ENCODE peak calls at places on chromosomes 7 and 10, in six cellular contexts. Y is upper lobe of right lung; H is RWPE1; G is CD8-positive, alpha-beta T cell; B is GM10248; L is endothelial cell. A is an unnamed sample.
A peak's percentile ranks its signal among the peaks of the same experiment; 100 is the strongest.

GRCh38 chr7:138378741-138379559 is 81.1 kb upstream of the TRIM24 start:
- DNase-seq in Y (no peak), H (no peak), G (no peak), B (no peak), L (no peak), A (no peak)

GRCh38 chr10:86671985-86672710 is 3.8 kb downstream of the LDB3 start:
- DNase-seq in Y (no peak), H (no peak), G (no peak), B (no peak), L (no peak), A (no peak)

GRCh38 chr10:66928000-66928770 is 2.3 kb downstream of the LRRTM3 start:
- DNase-seq in Y (no peak), H (no peak), G (no peak), B (no peak), L (peak; percentile 11), A (no peak)

GRCh38 chr7:73907554-73908122 is 46.7 kb downstream of the TMEM270 start:
- DNase-seq in Y (peak; percentile 59), H (no peak), G (no peak), B (no peak), L (no peak), A (no peak)

GRCh38 chr10:110893559-110894179 is 21.9 kb downstream of the PDCD4 start:
- DNase-seq in Y (no peak), H (peak; percentile 44), G (no peak), B (peak; percentile 28), L (no peak), A (no peak)

GRCh38 chr10:33094263-33095051 is 136.4 kb upstream of the ITGB1 start:
- DNase-seq in Y (no peak), H (no peak), G (no peak), B (no peak), L (no peak), A (no peak)

GRCh38 chr7:112150823-112151641 is 55.2 kb downstream of the DOCK4 start:
- DNase-seq in Y (no peak), H (no peak), G (no peak), B (no peak), L (no peak), A (no peak)

GRCh38 chr10:62687230-62687748 is 117.2 kb upstream of the ADO start:
- DNase-seq in Y (no peak), H (peak; percentile 31), G (no peak), B (no peak), L (no peak), A (no peak)

GRCh38 chr7:6385909-6386560 is 61.7 kb downstream of the DAGLB start:
- DNase-seq in Y (no peak), H (no peak), G (no peak), B (no peak), L (no peak), A (no peak)

GRCh38 chr10:42864575-42864974 is 82.0 kb downstream of the BMS1 start:
- DNase-seq in Y (peak; percentile 61), H (no peak), G (no peak), B (no peak), L (peak; percentile 40), A (no peak)

GRCh38 chr10:102814873-102815661 is 22.1 kb downstream of the CYP17A1 start:
- DNase-seq in Y (peak; percentile 84), H (no peak), G (no peak), B (no peak), L (no peak), A (no peak)

GRCh38 chr7:8389898-8390642 is 43.3 kb upstream of the NXPH1 start:
- DNase-seq in Y (no peak), H (peak; percentile 8), G (no peak), B (no peak), L (peak; percentile 68), A (no peak)

GRCh38 chr7:64312826-64313225 is 935 bp upstream of the ZNF736 start:
- DNase-seq in Y (no peak), H (no peak), G (no peak), B (no peak), L (no peak), A (no peak)

GRCh38 chr10:13376297-13376696 is 28.2 kb upstream of the SEPHS1 start:
- DNase-seq in Y (no peak), H (no peak), G (no peak), B (no peak), L (no peak), A (no peak)

GRCh38 chr7:155973451-155973997 is 161.3 kb upstream of the SHH start:
- DNase-seq in Y (no peak), H (no peak), G (no peak), B (no peak), L (no peak), A (no peak)

GRCh38 chr10:14060320-14061070 is 270.2 kb downstream of the FRMD4A start:
- DNase-seq in Y (no peak), H (no peak), G (no peak), B (no peak), L (no peak), A (no peak)

GRCh38 chr10:54908019-54908418 is 107.0 kb upstream of the PCDH15 start:
- DNase-seq in Y (no peak), H (no peak), G (no peak), B (no peak), L (no peak), A (no peak)

GRCh38 chr7:73477376-73477775 is 43.8 kb downstream of the FZD9 start:
- DNase-seq in Y (no peak), H (no peak), G (no peak), B (no peak), L (no peak), A (no peak)

GRCh38 chr10:61994404-61995031 is 93.0 kb downstream of the ARID5B start:
- DNase-seq in Y (no peak), H (no peak), G (no peak), B (no peak), L (no peak), A (no peak)

GRCh38 chr7:1532456-1533254 is 2.2 kb downstream of the MAFK start:
- DNase-seq in Y (peak; percentile 92), H (peak; percentile 89), G (peak; percentile 42), B (no peak), L (no peak), A (no peak)

GRCh38 chr10:130689743-130690626 is 553.8 kb downstream of the GLRX3 start:
- DNase-seq in Y (no peak), H (no peak), G (no peak), B (no peak), L (no peak), A (no peak)

GRCh38 chr10:75400163-75400768 is 1.3 kb downstream of the ZNF503 start:
- DNase-seq in Y (no peak), H (no peak), G (no peak), B (peak; percentile 33), L (no peak), A (no peak)

GRCh38 chr7:73606801-73607691 is 17.3 kb downstream of the MLXIPL start:
- DNase-seq in Y (peak; percentile 78), H (peak; percentile 67), G (peak; percentile 66), B (peak; percentile 90), L (peak; percentile 84), A (peak; percentile 95)

GRCh38 chr10:3701490-3701889 is 83.5 kb downstream of the KLF6 start:
- DNase-seq in Y (no peak), H (no peak), G (no peak), B (no peak), L (no peak), A (no peak)
- TF ChIP-seq CTCF in Y (no peak), H (no peak), G (no peak), B (no peak), L (no peak), A (no peak)

GRCh38 chr10:11520892-11521291 is 90.6 kb downstream of the USP6NL start:
- DNase-seq in Y (no peak), H (no peak), G (no peak), B (no peak), L (no peak), A (no peak)
- TF ChIP-seq CTCF in Y (no peak), H (no peak), G (no peak), B (peak; percentile 12), L (no peak), A (no peak)

GRCh38 chr10:122132882-122133634 is 138.0 kb upstream of the BTBD16 start:
- DNase-seq in Y (no peak), H (no peak), G (no peak), B (no peak), L (no peak), A (no peak)
- TF ChIP-seq CTCF in Y (no peak), H (no peak), G (no peak), B (no peak), L (no peak), A (no peak)

DNA sequence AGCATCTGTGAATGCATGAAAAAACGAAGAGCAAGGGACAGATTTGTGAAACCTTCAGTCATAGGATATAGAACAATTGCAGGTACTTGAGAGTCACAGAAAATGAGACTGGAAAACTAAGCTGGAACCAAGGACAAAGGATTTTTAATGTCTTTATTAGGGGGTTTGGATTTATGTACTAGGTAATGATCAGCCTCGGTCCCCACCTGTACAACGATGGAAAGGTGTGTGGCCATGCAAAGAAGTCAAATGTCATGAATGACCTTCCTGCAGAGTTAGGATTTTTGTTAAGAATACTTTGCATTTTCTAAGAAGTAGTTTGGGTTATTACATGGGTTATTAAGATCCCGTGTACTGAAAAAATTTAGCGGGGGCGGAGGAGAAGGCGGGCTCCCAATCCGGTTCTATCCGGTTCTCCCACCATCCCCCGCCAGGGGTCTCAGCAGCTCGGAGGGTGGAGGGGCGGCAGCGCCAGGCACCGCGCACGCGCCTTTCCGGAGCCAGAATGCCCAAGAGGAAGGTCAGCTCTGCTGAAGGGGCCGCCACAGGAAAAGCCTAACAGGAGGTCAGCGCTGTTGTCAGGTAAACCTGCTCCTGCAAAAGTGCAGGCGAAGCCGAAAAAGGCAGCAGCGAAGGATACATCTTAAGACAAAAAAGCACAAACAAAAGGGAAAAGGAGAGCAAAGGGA is 327.5 kb upstream of the PLXDC2 start:
- DNase-seq in Y (peak; percentile 69), H (no peak), G (no peak), B (no peak), L (peak; percentile 71), A (no peak)
- TF ChIP-seq CTCF in Y (no peak), H (no peak), G (no peak), B (no peak), L (no peak), A (no peak)

DNA sequence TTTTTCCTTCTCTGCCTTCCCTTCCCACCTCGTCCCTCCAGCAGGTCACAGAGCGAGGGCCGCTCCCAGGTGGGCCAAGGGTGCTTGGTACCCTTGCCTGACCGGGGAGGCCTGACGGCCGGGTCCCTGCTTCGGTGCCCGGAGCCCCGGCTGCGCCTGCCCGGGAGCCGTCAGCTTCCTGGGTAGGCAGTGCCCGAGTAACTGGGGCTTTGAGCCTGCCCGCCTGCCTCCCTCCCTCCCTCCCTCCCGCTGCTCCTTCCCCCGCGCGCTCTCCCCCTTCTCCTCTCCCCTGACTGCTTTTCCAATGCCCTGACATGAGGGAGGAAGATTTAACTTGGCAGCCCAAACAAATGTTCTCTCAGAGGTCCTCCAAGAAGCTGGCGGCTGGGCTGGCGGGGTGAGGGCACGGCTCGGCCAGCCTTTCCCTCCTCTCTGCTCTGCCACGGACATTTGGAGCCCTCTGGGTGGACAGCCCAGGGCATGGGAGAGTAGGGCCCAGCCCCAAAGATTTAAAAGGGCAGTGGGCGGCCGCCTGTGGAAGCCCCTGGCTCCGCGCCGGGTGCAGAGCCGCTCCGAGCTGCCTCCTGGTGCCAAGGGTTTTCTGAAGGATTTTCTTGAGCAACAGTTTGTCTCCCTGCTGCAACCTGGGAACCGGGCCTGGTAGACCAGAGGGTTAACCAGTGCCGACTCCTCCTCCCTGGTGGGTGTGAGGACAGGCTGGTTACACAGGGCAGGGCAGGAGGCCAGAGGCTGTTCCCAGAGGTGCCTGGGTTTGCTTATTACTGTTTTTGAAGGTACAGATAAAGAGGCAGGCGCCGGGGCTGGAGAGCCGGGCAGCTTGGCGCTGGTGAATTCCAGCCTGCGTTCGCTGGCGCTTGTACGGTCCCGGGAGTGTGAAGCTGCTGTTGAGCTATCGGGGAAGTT is 2.1 kb downstream of the ZMIZ1 start:
- DNase-seq in Y (peak; percentile 95), H (peak; percentile 95), G (no peak), B (no peak), L (peak; percentile 37), A (no peak)
- TF ChIP-seq CTCF in Y (no peak), H (no peak), G (no peak), B (no peak), L (no peak), A (no peak)